ENCODE peak calls at places on chromosomes 13 and 19, in five cellular contexts. U is CD4-positive, alpha-beta T cell; Z is AG09319; K is endodermal cell; D is CD8-positive, alpha-beta T cell. Y is an unnamed sample.

GRCh38 chr13:113875829-113876228 is 12.0 kb upstream of the GAS6 start:
- DNase-seq in K (no peak), D (no peak), U (no peak), Z (no peak), Y (no peak)

GRCh38 chr13:34779171-34779570 is 162.9 kb upstream of the NBEA start:
- DNase-seq in D (no peak), K (no peak), Z (no peak), U (no peak), Y (no peak)

GRCh38 chr13:34372581-34372980 is 554.6 kb downstream of the RFC3 start:
- DNase-seq in Z (no peak), K (no peak), D (no peak), U (no peak), Y (no peak)

GRCh38 chr19:53131732-53132131 is 978 bp downstream of the ZNF415 start:
- DNase-seq in U (no peak), Z (no peak), D (no peak), K (no peak), Y (no peak)

GRCh38 chr13:77579971-77580370 is 44.5 kb downstream of the SCEL start:
- DNase-seq in U (no peak), D (no peak), K (no peak), Z (no peak), Y (no peak)

GRCh38 chr13:113545455-113545930 is 39.1 kb upstream of the TFDP1 start:
- DNase-seq in D (no peak), U (no peak), Z (peak), K (no peak), Y (no peak)

GRCh38 chr19:18044825-18045304 is 36.9 kb downstream of the ARRDC2 start:
- DNase-seq in U (peak), K (peak), Z (no peak), D (peak), Y (peak)

GRCh38 chr13:30744056-30744684 is 8.8 kb downstream of the ALOX5AP start:
- DNase-seq in K (no peak), U (peak), Z (no peak), D (peak), Y (no peak)

GRCh38 chr13:85367887-85368286 is 431.3 kb downstream of the SLITRK6 start:
- DNase-seq in U (no peak), D (no peak), Z (no peak), K (no peak), Y (no peak)

GRCh38 chr13:74015137-74015536 is 119.1 kb downstream of the KLF12 start:
- DNase-seq in K (no peak), D (no peak), Z (no peak), U (no peak), Y (no peak)

GRCh38 chr13:79501538-79502232 is 20.7 kb downstream of the NDFIP2 start:
- DNase-seq in K (no peak), Z (no peak), D (no peak), U (no peak), Y (no peak)

GRCh38 chr19:41740415-41741243 is 14.7 kb upstream of the CEACAM6 start:
- DNase-seq in D (no peak), K (no peak), Z (no peak), U (no peak), Y (no peak)

GRCh38 chr13:51681037-51681678 is 96.9 kb downstream of the WDFY2 start:
- DNase-seq in Z (peak), U (no peak), D (no peak), K (no peak), Y (no peak)

GRCh38 chr19:584240-585001 is 5.3 kb upstream of the HCN2 start:
- DNase-seq in K (peak), D (peak), U (peak), Z (no peak), Y (peak)

GRCh38 chr13:89267734-89268133 is 1596.6 kb downstream of the SLITRK5 start:
- DNase-seq in K (no peak), U (no peak), D (no peak), Z (no peak), Y (no peak)

GRCh38 chr13:47415048-47415447 is 518.2 kb upstream of the HTR2A start:
- DNase-seq in U (no peak), Z (no peak), D (no peak), K (no peak), Y (no peak)

GRCh38 chr13:27211771-27212364 is 39.5 kb upstream of the RPL21 start:
- DNase-seq in Z (no peak), D (no peak), K (no peak), U (no peak), Y (no peak)

GRCh38 chr19:5228932-5229777 is 111.5 kb downstream of the PTPRS start:
- DNase-seq in D (no peak), Z (no peak), U (no peak), K (no peak), Y (no peak)

GRCh38 chr13:50957620-50958019 is 48.0 kb downstream of the RNASEH2B start:
- DNase-seq in U (no peak), D (no peak), K (no peak), Z (no peak), Y (no peak)

GRCh38 chr13:68759617-68760016 is 1348.0 kb upstream of the ATXN8OS start:
- DNase-seq in Z (no peak), U (no peak), K (no peak), D (no peak), Y (no peak)

GRCh38 chr19:54133312-54133956 is 4.1 kb upstream of the CNOT3 start:
- DNase-seq in Z (peak), U (no peak), K (peak), D (no peak), Y (no peak)

GRCh38 chr19:1734328-1734966 is 18.9 kb upstream of the ONECUT3 start:
- DNase-seq in U (no peak), Z (no peak), K (no peak), D (no peak), Y (no peak)

DNA sequence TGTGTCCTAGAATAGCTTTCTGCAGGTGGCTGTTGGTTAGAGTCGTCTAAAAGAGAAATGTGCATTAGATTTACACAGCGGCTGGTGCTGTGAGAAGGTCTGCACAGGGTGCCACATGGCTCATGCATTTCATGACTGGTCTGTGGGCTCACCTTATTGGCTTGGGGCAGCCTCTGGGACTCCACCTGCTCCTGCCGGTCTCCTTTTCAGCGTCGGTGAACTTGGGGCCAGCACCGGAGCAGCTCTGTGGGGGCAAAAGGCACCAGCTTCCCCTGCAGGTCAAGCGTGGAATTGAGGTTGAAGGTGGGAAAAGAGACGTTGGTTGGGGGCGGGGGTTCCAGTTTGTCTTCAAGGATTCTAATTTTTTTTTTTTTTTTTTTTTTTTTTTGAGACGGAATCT is 3.1 kb upstream of the PNMA8C start:
- DNase-seq in K (peak), D (no peak), U (no peak), Z (no peak), Y (no peak)
- TF ChIP-seq CTCF in K (peak), D (no peak), U (no peak), Z (no peak), Y (peak)

GRCh38 chr19:12733369-12733896 is 1.1 kb downstream of the TRIR start:
- DNase-seq in Z (no peak), D (no peak), U (no peak), K (peak), Y (no peak)
- TF ChIP-seq CTCF in Z (peak), D (peak), U (no peak), K (peak), Y (peak)

GRCh38 chr19:34241513-34242337 is 12.6 kb upstream of the GARRE1 start:
- DNase-seq in Z (no peak), D (no peak), U (no peak), K (peak), Y (no peak)
- TF ChIP-seq CTCF in Z (no peak), D (no peak), U (no peak), K (peak), Y (peak)

GRCh38 chr19:35713904-35714440 is 3.8 kb upstream of the KMT2B start:
- DNase-seq in D (no peak), Z (no peak), U (no peak), K (no peak), Y (no peak)

GRCh38 chr19:35712910-35713845 is 4.6 kb upstream of the KMT2B start:
- DNase-seq in Z (no peak), D (no peak), U (no peak), K (no peak), Y (no peak)

GRCh38 chr19:35715355-35715809 is 2.4 kb upstream of the KMT2B start:
- DNase-seq in Z (no peak), K (no peak), D (no peak), U (no peak), Y (no peak)

GRCh38 chr19:35715981-35716734 is 1.6 kb upstream of the KMT2B start:
- DNase-seq in K (no peak), U (no peak), Z (no peak), D (no peak), Y (no peak)

GRCh38 chr19:35714601-35715354 is 3.0 kb upstream of the KMT2B start:
- DNase-seq in D (no peak), Z (no peak), U (no peak), K (peak), Y (no peak)
- TF ChIP-seq CTCF in D (no peak), Z (no peak), U (no peak), K (peak), Y (no peak)